ENCODE peak calls at places on chromosomes 2 and 18, in seven cellular contexts. B is iris pigment epithelial cell, D is GM12864, E is amniotic epithelial cell, V is posterior vena cava, K is retinal pigment epithelial cell, I is memory B cell. L is an unnamed sample.

GRCh38 chr2:45860136-45861106 is 208.9 kb downstream of the PRKCE start:
- DNase-seq in B (peak), D (no peak), E (peak), V (no peak), K (no peak), I (no peak), L (no peak)

GRCh38 chr2:182593394-182593707 is 122.7 kb upstream of the DNAJC10 start:
- DNase-seq in B (peak), D (no peak), E (peak), V (no peak), K (peak), I (no peak), L (no peak)

GRCh38 chr2:214156971-214157370 is 253.9 kb upstream of the VWC2L start:
- DNase-seq in B (no peak), D (no peak), E (no peak), V (no peak), K (no peak), I (no peak), L (no peak)

GRCh38 chr2:215815960-215816359 is 197.4 kb downstream of the MREG start:
- DNase-seq in B (no peak), D (no peak), E (no peak), V (no peak), K (no peak), I (no peak), L (no peak)

GRCh38 chr18:5574843-5575242 is 31.0 kb upstream of the EPB41L3 start:
- DNase-seq in B (no peak), D (no peak), E (no peak), V (no peak), K (no peak), I (no peak), L (no peak)

GRCh38 chr2:241094924-241095420 is 7.1 kb downstream of the MTERF4 start:
- DNase-seq in B (no peak), D (no peak), E (no peak), V (no peak), K (no peak), I (no peak), L (no peak)

GRCh38 chr18:10490401-10491289 is 35.2 kb upstream of the NAPG start:
- DNase-seq in B (no peak), D (peak), E (no peak), V (no peak), K (no peak), I (peak), L (no peak)

GRCh38 chr2:48471048-48471474 is 58.9 kb upstream of the STON1 start:
- DNase-seq in B (peak), D (no peak), E (peak), V (no peak), K (no peak), I (no peak), L (no peak)

GRCh38 chr2:235300368-235301201 is 193.3 kb upstream of the AGAP1 start:
- DNase-seq in B (peak), D (no peak), E (peak), V (no peak), K (peak), I (no peak), L (peak)

GRCh38 chr2:24922556-24922955 is 2.5 kb upstream of the ADCY3 start:
- DNase-seq in B (no peak), D (no peak), E (no peak), V (peak), K (no peak), I (no peak), L (no peak)

GRCh38 chr18:48680871-48681270 is 142.0 kb downstream of the CTIF start:
- DNase-seq in B (no peak), D (no peak), E (no peak), V (peak), K (no peak), I (no peak), L (peak)

GRCh38 chr2:212428685-212429480 is 109.7 kb downstream of the ERBB4 start:
- DNase-seq in B (no peak), D (no peak), E (no peak), V (no peak), K (no peak), I (no peak), L (no peak)

GRCh38 chr2:144693179-144693578 is 173.3 kb upstream of the ZEB2 start:
- DNase-seq in B (no peak), D (no peak), E (no peak), V (no peak), K (no peak), I (no peak), L (no peak)

GRCh38 chr2:127770973-127771735 is 39.8 kb downstream of the WDR33 start:
- DNase-seq in B (peak), D (no peak), E (peak), V (no peak), K (no peak), I (no peak), L (no peak)

GRCh38 chr2:195057001-195057400 is 600.0 kb upstream of the SLC39A10 start:
- DNase-seq in B (no peak), D (no peak), E (no peak), V (no peak), K (no peak), I (no peak), L (no peak)

GRCh38 chr2:110157153-110157793 is 41.7 kb upstream of the MALL start:
- DNase-seq in B (peak), D (peak), E (peak), V (no peak), K (peak), I (no peak), L (no peak)

GRCh38 chr2:233387667-233388528 is 33.6 kb downstream of the DGKD start:
- DNase-seq in B (peak), D (no peak), E (peak), V (peak), K (peak), I (no peak), L (peak)

GRCh38 chr2:231926180-231926741 is at the start of gene NPPC:
- DNase-seq in B (peak), D (no peak), E (peak), V (peak), K (no peak), I (no peak), L (peak)

GRCh38 chr2:15850534-15850933 is 89.8 kb upstream of the MYCN start:
- DNase-seq in B (no peak), D (no peak), E (no peak), V (no peak), K (no peak), I (no peak), L (no peak)

GRCh38 chr2:8872821-8873432 is 35.5 kb upstream of the KIDINS220 start:
- DNase-seq in B (peak), D (peak), E (peak), V (no peak), K (no peak), I (no peak), L (no peak)

GRCh38 chr2:173414823-173415322 is 60.2 kb downstream of the CDCA7 start:
- DNase-seq in B (peak), D (no peak), E (peak), V (no peak), K (peak), I (no peak), L (no peak)

GRCh38 chr18:41973989-41974388 is 19.0 kb downstream of the PIK3C3 start:
- DNase-seq in B (no peak), D (no peak), E (no peak), V (no peak), K (no peak), I (no peak), L (no peak)

GRCh38 chr18:46421973-46422551 is 235.0 kb downstream of the LOXHD1 start:
- DNase-seq in B (no peak), D (no peak), E (no peak), V (peak), K (no peak), I (no peak), L (peak)

GRCh38 chr2:100292022-100292580 is 30.2 kb downstream of the LONRF2 start:
- DNase-seq in B (peak), D (no peak), E (peak), V (no peak), K (peak), I (no peak), L (no peak)

GRCh38 chr2:15776992-15777702 is 163.2 kb upstream of the MYCN start:
- DNase-seq in B (no peak), D (no peak), E (no peak), V (no peak), K (no peak), I (no peak), L (no peak)